ENCODE peak calls at places on chromosomes 11 and 22, in five cellular contexts. Z is progenitor cell of endocrine pancreas, C is Daoy, L is OCI-LY7, R is HTR-8/SVneo. T is an unnamed sample.

GRCh38 chr11:22169833-22170232 is 23.1 kb upstream of the ANO5 start:
- DNase-seq in Z (no peak), C (no peak), L (peak; percentile 1), R (no peak), T (no peak)

GRCh38 chr22:19942071-19942885 is 660 bp upstream of the TXNRD2 start:
- DNase-seq in Z (no peak), C (no peak), L (peak; percentile 72), R (peak; percentile 19), T (no peak)

GRCh38 chr11:68792400-68792955 is 41.2 kb upstream of the TESMIN start:
- DNase-seq in Z (no peak), C (peak; percentile 57), L (no peak), R (no peak), T (no peak)

GRCh38 chr11:45383229-45383628 is 97.1 kb upstream of the SYT13 start:
- DNase-seq in Z (no peak), C (peak; percentile 74), L (no peak), R (peak; percentile 32), T (no peak)

GRCh38 chr11:72208281-72208680 is 8.3 kb upstream of the FOLR2 start:
- DNase-seq in Z (no peak), C (no peak), L (no peak), R (no peak), T (no peak)

GRCh38 chr22:50621491-50621880 is 6.5 kb downstream of the ARSA start:
- DNase-seq in Z (no peak), C (no peak), L (peak; percentile 70), R (no peak), T (no peak)

GRCh38 chr11:128484172-128484571 is 103.2 kb downstream of the ETS1 start:
- DNase-seq in Z (no peak), C (no peak), L (no peak), R (no peak), T (no peak)

GRCh38 chr11:112588252-112588668 is 327.6 kb upstream of the PLET1 start:
- DNase-seq in Z (peak; percentile 30), C (peak; percentile 74), L (peak; percentile 68), R (peak; percentile 82), T (no peak)

GRCh38 chr11:9953994-9954626 is 290.2 kb downstream of the SWAP70 start:
- DNase-seq in Z (no peak), C (no peak), L (no peak), R (no peak), T (no peak)

GRCh38 chr11:43984519-43985385 is 42.3 kb downstream of the C11orf96 start:
- DNase-seq in Z (no peak), C (no peak), L (no peak), R (no peak), T (no peak)

GRCh38 chr11:130144721-130145327 is 14.8 kb upstream of the ST14 start:
- DNase-seq in Z (no peak), C (no peak), L (no peak), R (no peak), T (no peak)

GRCh38 chr11:9118277-9118676 is 26.9 kb upstream of the SCUBE2 start:
- DNase-seq in Z (no peak), C (no peak), L (no peak), R (no peak), T (no peak)

GRCh38 chr22:42887523-42888507 is 30.7 kb upstream of the ARFGAP3 start:
- DNase-seq in Z (no peak), C (no peak), L (no peak), R (no peak), T (no peak)

GRCh38 chr11:24781288-24781687 is 284.4 kb downstream of the LUZP2 start:
- DNase-seq in Z (no peak), C (no peak), L (no peak), R (no peak), T (no peak)

GRCh38 chr11:122743949-122744876 is 88.7 kb downstream of the UBASH3B start:
- DNase-seq in Z (no peak), C (no peak), L (peak; percentile 92), R (no peak), T (no peak)

GRCh38 chr11:6022954-6023353 is 7.6 kb downstream of the OR56A1 start:
- DNase-seq in Z (no peak), C (peak; percentile 13), L (peak; percentile 61), R (peak; percentile 2), T (no peak)

GRCh38 chr11:80815752-80816453 is 1375.1 kb upstream of the TENM4 start:
- DNase-seq in Z (no peak), C (no peak), L (no peak), R (no peak), T (no peak)

GRCh38 chr11:102788334-102789035 is 8.1 kb upstream of the MMP10 start:
- DNase-seq in Z (no peak), C (no peak), L (no peak), R (no peak), T (no peak)

GRCh38 chr11:17651061-17651460 is 68.3 kb upstream of the MYOD1 start:
- DNase-seq in Z (no peak), C (no peak), L (no peak), R (no peak), T (no peak)

GRCh38 chr22:35409783-35410662 is 10.1 kb downstream of the MCM5 start:
- DNase-seq in Z (no peak), C (no peak), L (peak; percentile 90), R (no peak), T (no peak)

GRCh38 chr11:69274531-69275016 is 19.4 kb upstream of the MYEOV start:
- DNase-seq in Z (peak; percentile 31), C (no peak), L (no peak), R (no peak), T (no peak)

GRCh38 chr22:19448739-19449421 is 1.4 kb upstream of the C22orf39 start:
- DNase-seq in Z (no peak), C (no peak), L (peak; percentile 22), R (no peak), T (no peak)

T was measured in mesothelial cell of epicardium.